ENCODE peak calls at places on chromosomes 7 and 10, in four cellular contexts. L, F, I and R are unnamed samples.

GRCh38 chr10:89062861-89063260 is 72.3 kb downstream of the FAS start:
- DNase-seq in L (peak), F (no peak), I (no peak), R (no peak)

GRCh38 chr7:140212100-140212881 is 35.5 kb upstream of the KDM7A start:
- DNase-seq in L (no peak), F (no peak), I (no peak), R (no peak)

GRCh38 chr10:116728526-116729096 is 13.8 kb downstream of the HSPA12A start:
- DNase-seq in L (no peak), F (no peak), I (no peak), R (no peak)

GRCh38 chr10:89793649-89794254 is 92.4 kb downstream of the KIF20B start:
- DNase-seq in L (no peak), F (no peak), I (peak), R (no peak)

GRCh38 chr10:24901686-24902399 is 50.6 kb downstream of the PRTFDC1 start:
- DNase-seq in L (peak), F (no peak), I (peak), R (no peak)

GRCh38 chr7:157888579-157888978 is 551.8 kb downstream of the DNAJB6 start:
- DNase-seq in L (no peak), F (no peak), I (no peak), R (no peak)

GRCh38 chr7:26167293-26167934 is 15.4 kb downstream of the NFE2L3 start:
- DNase-seq in L (no peak), F (no peak), I (no peak), R (no peak)

GRCh38 chr10:94075521-94075920 is 81.8 kb downstream of the PLCE1 start:
- DNase-seq in L (no peak), F (no peak), I (no peak), R (no peak)

GRCh38 chr7:11212080-11212711 is 238.5 kb downstream of the PHF14 start:
- DNase-seq in L (peak), F (no peak), I (peak), R (no peak)

GRCh38 chr10:45180507-45180906 is 134.9 kb downstream of the OR13A1 start:
- DNase-seq in L (no peak), F (no peak), I (no peak), R (peak)

GRCh38 chr7:39851466-39852045 is 98.5 kb upstream of the CDK13 start:
- DNase-seq in L (no peak), F (no peak), I (no peak), R (no peak)

GRCh38 chr7:128266891-128267839 is 26.1 kb downstream of the LEP start:
- DNase-seq in L (peak), F (peak), I (no peak), R (no peak)

GRCh38 chr7:127715901-127716300 is 63.9 kb downstream of the SND1 start:
- DNase-seq in L (no peak), F (no peak), I (no peak), R (no peak)

GRCh38 chr10:67803588-67804394 is 34.2 kb downstream of the DNAJC12 start:
- DNase-seq in L (no peak), F (no peak), I (no peak), R (no peak)

GRCh38 chr7:2819161-2819953 is 24.8 kb downstream of the GNA12 start:
- DNase-seq in L (peak), F (no peak), I (no peak), R (peak)

GRCh38 chr7:151051108-151051507 is 2.8 kb downstream of the ASIC3 start:
- DNase-seq in L (peak), F (no peak), I (peak), R (no peak)

GRCh38 chr10:36440539-36440938 is 684.9 kb upstream of the ANKRD30A start:
- DNase-seq in L (no peak), F (no peak), I (no peak), R (no peak)

GRCh38 chr10:73211106-73211811 is 35.8 kb downstream of the DNAJC9 start:
- DNase-seq in L (no peak), F (no peak), I (no peak), R (no peak)

GRCh38 chr7:43766564-43766963 is 8.1 kb downstream of the BLVRA start:
- DNase-seq in L (no peak), F (no peak), I (peak), R (no peak)

GRCh38 chr7:28800150-28800549 is 158.0 kb downstream of the TRIL start:
- DNase-seq in L (no peak), F (no peak), I (no peak), R (no peak)

GRCh38 chr7:3668743-3669142 is 367.7 kb downstream of the SDK1 start:
- DNase-seq in L (no peak), F (no peak), I (no peak), R (no peak)

GRCh38 chr7:130910949-130911944 is 177.2 kb upstream of the KLF14 start:
- DNase-seq in L (no peak), F (no peak), I (peak), R (no peak)

GRCh38 chr7:101728888-101729883 is 88.2 kb upstream of the CUX1 start:
- DNase-seq in L (no peak), F (no peak), I (peak), R (no peak)

GRCh38 chr10:92990615-92991014 is 70.0 kb upstream of the CYP26C1 start:
- DNase-seq in L (no peak), F (no peak), I (peak), R (no peak)

GRCh38 chr10:17228081-17229015 is at the start of gene VIM:
- DNase-seq in L (peak), F (peak), I (peak), R (peak)

GRCh38 chr10:42962120-42962901 is 114.6 kb upstream of the RET start:
- DNase-seq in L (peak), F (peak), I (no peak), R (peak)

GRCh38 chr10:94065344-94065743 is 71.6 kb downstream of the PLCE1 start:
- DNase-seq in L (no peak), F (no peak), I (no peak), R (no peak)

GRCh38 chr10:116926426-116926825 is 77.1 kb downstream of the ENO4 start:
- DNase-seq in L (no peak), F (no peak), I (no peak), R (no peak)

GRCh38 chr10:75083972-75084833 is 27.3 kb upstream of the SAMD8 start:
- DNase-seq in L (no peak), F (no peak), I (no peak), R (no peak)

DNA sequence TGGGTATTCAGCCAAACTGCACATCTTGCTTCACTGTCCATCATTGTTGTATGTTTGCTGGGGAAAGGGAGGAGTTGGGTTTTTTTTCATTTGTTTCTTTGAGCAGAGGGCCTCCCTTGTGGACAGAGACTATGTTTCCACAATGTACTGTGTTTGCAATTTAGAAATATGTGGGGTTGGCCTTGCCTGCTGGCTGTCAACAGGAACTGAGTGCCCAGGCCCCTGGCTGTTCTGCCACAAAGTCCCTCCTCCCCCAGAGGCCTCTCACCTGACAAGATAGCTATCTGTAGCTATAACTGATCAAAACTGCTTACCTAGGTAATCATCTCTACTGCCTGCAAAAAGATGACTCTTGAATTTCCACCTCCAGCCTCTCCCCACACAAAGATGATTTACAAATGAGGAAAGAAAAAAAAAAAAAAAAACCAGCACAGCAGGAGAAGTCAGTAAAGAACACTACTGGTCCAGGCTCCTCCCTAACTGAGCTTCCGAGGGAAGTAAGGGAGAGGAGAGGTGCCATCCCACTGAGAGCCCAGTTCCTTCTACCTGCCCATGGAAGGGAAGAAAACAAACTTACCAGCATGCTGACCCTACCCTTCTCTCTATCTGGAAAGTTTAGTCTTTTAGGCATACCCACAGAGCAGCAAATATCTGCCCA is 121.7 kb downstream of the SGMS1 start:
- DNase-seq in L (no peak), F (no peak), I (no peak), R (no peak)
- TF ChIP-seq EP300 in L (no peak), F (no peak), I (no peak), R (no peak)

DNA sequence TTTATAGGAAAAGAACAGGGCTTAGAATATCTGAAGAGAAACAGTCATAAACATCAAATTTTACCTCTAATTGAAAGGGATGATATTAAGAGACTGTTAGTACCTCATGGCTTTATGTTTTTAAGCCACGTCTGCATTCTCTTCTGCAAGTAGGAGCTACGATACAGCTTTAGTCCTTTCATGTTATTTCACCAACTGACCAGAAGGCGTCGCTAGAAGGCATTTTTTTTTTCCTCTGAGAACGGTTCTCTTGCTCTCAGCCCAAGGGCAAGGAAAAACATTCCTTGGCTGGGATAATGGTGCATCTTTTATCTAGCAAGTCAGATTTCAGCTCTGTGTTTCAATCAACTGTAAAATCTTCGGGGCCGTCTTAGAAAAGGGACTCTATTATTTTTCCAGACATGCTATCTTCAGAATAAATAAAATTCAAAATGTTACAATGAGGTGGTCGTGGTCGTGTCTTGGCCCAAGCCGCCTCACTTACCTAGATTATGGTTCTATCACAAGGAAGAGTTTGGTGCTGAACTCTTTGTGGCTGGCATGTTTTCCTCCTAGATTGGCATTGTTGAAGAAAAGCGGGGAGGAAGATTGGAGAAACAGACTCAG is 41.6 kb upstream of the LYZL2 start:
- DNase-seq in L (no peak), F (no peak), I (peak), R (no peak)
- H3K4me3 ChIP-seq in L (no peak), F (peak), I (no peak), R (peak)

GRCh38 chr10:78688945-78689935 is 379.5 kb upstream of the ZMIZ1 start:
- DNase-seq in L (no peak), F (no peak), I (no peak), R (no peak)
- TF ChIP-seq EP300 in L (no peak), F (no peak), I (no peak), R (no peak)

GRCh38 chr10:29473411-29474100 is 161.2 kb downstream of the SVIL start:
- DNase-seq in L (no peak), F (no peak), I (no peak), R (no peak)

GRCh38 chr10:29472268-29473086 is 162.3 kb downstream of the SVIL start:
- DNase-seq in L (no peak), F (no peak), I (no peak), R (no peak)

GRCh38 chr10:29470843-29471482 is 163.8 kb downstream of the SVIL start:
- DNase-seq in L (no peak), F (no peak), I (no peak), R (no peak)

GRCh38 chr10:29471483-29471859 is 163.3 kb downstream of the SVIL start:
- DNase-seq in L (no peak), F (no peak), I (peak), R (no peak)

DNA sequence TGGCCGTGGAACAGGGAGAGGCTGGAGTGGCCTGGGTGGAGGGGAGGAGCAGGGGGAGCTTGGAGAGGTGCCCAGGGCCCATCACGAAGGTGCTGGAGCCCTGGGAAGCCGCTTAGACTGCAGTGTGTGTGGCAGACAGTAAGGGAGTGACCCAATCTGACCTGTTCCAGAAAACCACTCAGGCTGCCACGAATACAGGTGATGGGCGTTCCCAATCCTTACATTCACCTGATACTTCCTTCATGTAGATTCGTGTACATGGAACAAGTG is 161.7 kb downstream of the SVIL start:
- DNase-seq in L (no peak), F (no peak), I (no peak), R (no peak)
- H3K4me3 ChIP-seq in L (no peak), F (no peak), I (no peak), R (no peak)

GRCh38 chr7:114414151-114415053 is at the start of gene FOXP2:
- DNase-seq in L (no peak), F (no peak), I (no peak), R (no peak)

GRCh38 chr7:114416089-114416990 is 1.7 kb downstream of the FOXP2 start:
- DNase-seq in L (no peak), F (no peak), I (no peak), R (no peak)

GRCh38 chr7:114415054-114415997 is 711 bp downstream of the FOXP2 start:
- DNase-seq in L (no peak), F (no peak), I (no peak), R (no peak)

GRCh38 chr7:114419441-114420107 is 5.0 kb downstream of the FOXP2 start:
- DNase-seq in L (no peak), F (no peak), I (no peak), R (no peak)

DNA sequence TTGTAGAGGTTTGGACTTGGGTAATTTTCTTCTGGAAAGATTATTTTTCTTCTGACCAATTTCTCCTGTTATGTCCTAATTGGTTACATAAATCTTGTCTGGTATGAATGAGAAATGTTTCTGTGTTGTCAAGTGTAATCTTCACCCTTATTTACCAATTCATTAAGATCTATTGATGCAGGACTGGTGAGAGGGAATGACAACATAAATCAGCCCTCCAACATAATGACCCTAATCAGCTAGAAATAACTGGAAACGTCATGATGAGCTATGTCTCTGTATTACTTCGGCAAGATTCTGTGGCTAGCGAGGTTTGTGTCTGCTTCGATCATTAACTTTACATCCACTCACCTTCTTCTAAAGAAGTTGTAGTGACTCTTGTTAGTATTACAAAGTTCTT is 3.5 kb downstream of the FOXP2 start:
- DNase-seq in L (no peak), F (no peak), I (no peak), R (no peak)
- TF ChIP-seq EP300 in L (no peak), F (no peak), I (no peak), R (no peak)

GRCh38 chr7:47496666-47497065 is 85.2 kb downstream of the TNS3 start:
- DNase-seq in L (no peak), F (no peak), I (no peak), R (no peak)
- H3K4me3 ChIP-seq in L (no peak), F (no peak), I (no peak), R (no peak)

GRCh38 chr10:62779487-62780248 is 24.9 kb upstream of the ADO start:
- DNase-seq in L (no peak), F (no peak), I (no peak), R (no peak)
- TF ChIP-seq EP300 in L (no peak), F (no peak), I (no peak), R (no peak)

DNA sequence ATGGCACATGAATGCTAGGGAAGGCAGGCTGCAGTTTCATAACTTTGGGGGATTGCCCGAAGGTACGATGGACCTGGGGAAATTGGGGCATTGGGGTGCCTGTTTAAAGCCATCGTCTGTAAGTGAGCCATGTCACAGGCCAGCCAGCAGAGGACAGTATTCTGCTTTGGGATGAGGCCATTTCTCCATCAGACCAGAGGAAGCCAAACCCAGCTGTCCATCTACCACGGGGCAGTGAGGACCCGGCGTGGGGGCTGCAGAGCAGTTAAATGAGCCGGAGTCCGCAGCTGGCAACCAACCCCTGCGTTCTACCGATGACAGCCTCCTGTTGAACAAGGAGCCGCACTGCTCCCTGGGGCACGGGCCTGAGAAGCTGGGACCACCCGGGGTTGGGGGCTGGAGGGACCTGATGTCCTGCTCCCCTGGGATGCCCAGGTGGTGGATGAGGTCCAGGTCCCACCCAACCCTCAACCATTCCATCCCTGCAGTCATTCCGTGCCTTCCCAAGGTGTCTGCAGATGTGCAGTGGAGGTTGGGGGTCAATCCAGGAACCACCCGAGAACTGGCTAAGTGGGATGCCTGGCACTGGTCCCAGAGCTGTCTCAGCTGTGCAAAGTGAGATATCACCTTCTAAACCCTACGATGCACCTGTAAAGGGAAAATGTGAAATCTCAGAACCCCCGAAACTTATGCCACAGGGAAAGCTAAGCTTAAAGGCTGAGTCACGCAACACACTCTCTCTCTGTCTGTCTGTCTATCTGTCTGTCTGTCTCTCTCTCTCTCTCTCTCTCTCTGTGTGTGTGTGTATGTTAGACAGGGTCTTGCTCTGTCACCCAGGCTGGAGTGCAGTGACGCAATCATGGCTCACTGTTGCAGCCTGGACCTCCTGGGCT is 12.1 kb upstream of the RHBDD2 start:
- DNase-seq in L (peak), F (no peak), I (peak), R (peak)
- H3K4me3 ChIP-seq in L (no peak), F (no peak), I (no peak), R (no peak)

GRCh38 chr10:21720090-21720489 is 186.1 kb downstream of the MLLT10 start:
- DNase-seq in L (no peak), F (no peak), I (no peak), R (no peak)
- TF ChIP-seq EP300 in L (no peak), F (no peak), I (no peak), R (no peak)

GRCh38 chr7:54161621-54162020 is 380.6 kb upstream of the VSTM2A start:
- DNase-seq in L (no peak), F (no peak), I (no peak), R (no peak)

GRCh38 chr7:54153462-54153861 is 388.7 kb upstream of the VSTM2A start:
- DNase-seq in L (no peak), F (no peak), I (no peak), R (no peak)

DNA sequence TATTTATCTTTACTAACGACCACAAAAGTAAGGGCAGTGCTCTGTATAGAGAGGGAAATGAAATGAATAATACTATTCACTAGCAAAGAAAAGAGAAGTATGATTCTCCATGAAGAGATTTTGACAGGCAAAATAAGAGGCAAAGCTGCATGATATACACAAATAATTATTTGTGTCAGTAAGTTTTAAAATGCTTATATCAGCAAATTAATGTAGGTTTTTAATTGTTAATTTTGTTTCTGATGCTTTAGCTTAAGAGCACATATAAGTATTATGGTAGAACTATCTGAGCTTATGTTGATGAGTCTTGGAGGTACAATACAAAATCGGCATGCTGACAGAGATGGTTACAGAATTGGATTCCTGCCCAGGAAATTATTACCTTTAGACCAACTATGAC is 383.1 kb upstream of the VSTM2A start:
- DNase-seq in L (no peak), F (no peak), I (no peak), R (no peak)
- H3K4me3 ChIP-seq in L (no peak), F (no peak), I (no peak), R (no peak)